ENCODE peak calls at places on chromosomes 1 and 21, in eight cellular contexts. One of them, this sample, is unnamed.

GRCh38 chr1:235998812-235999211 is 66.1 kb downstream of the NID1 start:
- DNase-seq in AG04450: no peak
- DNase-seq in dorsolateral prefrontal cortex: no peak
- DNase-seq in heart left ventricle: no peak
- DNase-seq in stomach: no peak
- DNase-seq in upper lobe of right lung: no peak
- DNase-seq in thoracic aorta: no peak
- DNase-seq in adrenal gland: no peak
- DNase-seq in this sample: peak

GRCh38 chr21:25689226-25689625 is 45.5 kb downstream of the ATP5PF start:
- DNase-seq in heart left ventricle: no peak
- DNase-seq in AG04450: no peak
- DNase-seq in stomach: no peak
- DNase-seq in thoracic aorta: no peak
- DNase-seq in dorsolateral prefrontal cortex: no peak
- DNase-seq in adrenal gland: no peak
- DNase-seq in upper lobe of right lung: no peak
- DNase-seq in this sample: no peak

GRCh38 chr1:55443175-55443933 is 228.2 kb upstream of the USP24 start:
- DNase-seq in adrenal gland: peak
- DNase-seq in thoracic aorta: peak
- DNase-seq in stomach: peak
- DNase-seq in AG04450: peak
- DNase-seq in heart left ventricle: peak
- DNase-seq in dorsolateral prefrontal cortex: peak
- DNase-seq in upper lobe of right lung: peak
- DNase-seq in this sample: no peak

GRCh38 chr1:1788646-1789431 is 10.6 kb upstream of the NADK start:
- DNase-seq in dorsolateral prefrontal cortex: no peak
- DNase-seq in AG04450: no peak
- DNase-seq in heart left ventricle: no peak
- DNase-seq in adrenal gland: peak
- DNase-seq in upper lobe of right lung: no peak
- DNase-seq in stomach: peak
- DNase-seq in thoracic aorta: no peak
- DNase-seq in this sample: no peak

GRCh38 chr1:6121021-6121421 is 59.1 kb downstream of the CHD5 start:
- DNase-seq in upper lobe of right lung: peak
- DNase-seq in adrenal gland: no peak
- DNase-seq in stomach: no peak
- DNase-seq in thoracic aorta: no peak
- DNase-seq in dorsolateral prefrontal cortex: no peak
- DNase-seq in AG04450: no peak
- DNase-seq in heart left ventricle: peak
- DNase-seq in this sample: no peak

GRCh38 chr1:54334996-54335395 is 71.2 kb downstream of the SSBP3 start:
- DNase-seq in stomach: no peak
- DNase-seq in AG04450: peak
- DNase-seq in thoracic aorta: no peak
- DNase-seq in adrenal gland: no peak
- DNase-seq in upper lobe of right lung: no peak
- DNase-seq in heart left ventricle: no peak
- DNase-seq in dorsolateral prefrontal cortex: no peak
- DNase-seq in this sample: no peak

GRCh38 chr1:54995013-54995760 is 3.5 kb upstream of the BSND start:
- DNase-seq in dorsolateral prefrontal cortex: no peak
- DNase-seq in thoracic aorta: no peak
- DNase-seq in AG04450: no peak
- DNase-seq in upper lobe of right lung: no peak
- DNase-seq in heart left ventricle: no peak
- DNase-seq in adrenal gland: no peak
- DNase-seq in stomach: no peak
- DNase-seq in this sample: no peak

GRCh38 chr1:245871881-245872280 is 635.2 kb downstream of the SMYD3 start:
- DNase-seq in thoracic aorta: no peak
- DNase-seq in stomach: no peak
- DNase-seq in AG04450: peak
- DNase-seq in adrenal gland: no peak
- DNase-seq in heart left ventricle: no peak
- DNase-seq in upper lobe of right lung: no peak
- DNase-seq in dorsolateral prefrontal cortex: no peak
- DNase-seq in this sample: no peak

GRCh38 chr1:212196355-212196754 is 88.9 kb upstream of the PPP2R5A start:
- DNase-seq in heart left ventricle: no peak
- DNase-seq in stomach: no peak
- DNase-seq in adrenal gland: no peak
- DNase-seq in thoracic aorta: no peak
- DNase-seq in AG04450: no peak
- DNase-seq in dorsolateral prefrontal cortex: no peak
- DNase-seq in upper lobe of right lung: no peak
- DNase-seq in this sample: no peak

GRCh38 chr1:201206152-201206551 is 15.5 kb downstream of the IGFN1 start:
- DNase-seq in stomach: no peak
- DNase-seq in dorsolateral prefrontal cortex: no peak
- DNase-seq in thoracic aorta: no peak
- DNase-seq in adrenal gland: no peak
- DNase-seq in heart left ventricle: no peak
- DNase-seq in upper lobe of right lung: no peak
- DNase-seq in AG04450: no peak
- DNase-seq in this sample: no peak

GRCh38 chr1:241839369-241839990 is 8.5 kb upstream of the EXO1 start:
- DNase-seq in stomach: no peak
- DNase-seq in dorsolateral prefrontal cortex: no peak
- DNase-seq in AG04450: no peak
- DNase-seq in thoracic aorta: no peak
- DNase-seq in adrenal gland: no peak
- DNase-seq in upper lobe of right lung: no peak
- DNase-seq in heart left ventricle: no peak
- DNase-seq in this sample: no peak

GRCh38 chr1:53968125-53968513 is 22.0 kb downstream of the LRRC42 start:
- DNase-seq in thoracic aorta: no peak
- DNase-seq in dorsolateral prefrontal cortex: no peak
- DNase-seq in stomach: no peak
- DNase-seq in heart left ventricle: no peak
- DNase-seq in upper lobe of right lung: no peak
- DNase-seq in AG04450: no peak
- DNase-seq in adrenal gland: no peak
- DNase-seq in this sample: no peak

GRCh38 chr1:208192989-208193388 is 51.2 kb downstream of the PLXNA2 start:
- DNase-seq in upper lobe of right lung: no peak
- DNase-seq in thoracic aorta: no peak
- DNase-seq in AG04450: no peak
- DNase-seq in adrenal gland: no peak
- DNase-seq in stomach: no peak
- DNase-seq in dorsolateral prefrontal cortex: no peak
- DNase-seq in heart left ventricle: no peak
- DNase-seq in this sample: no peak

GRCh38 chr1:6858586-6858985 is 73.3 kb downstream of the CAMTA1 start:
- DNase-seq in thoracic aorta: no peak
- DNase-seq in upper lobe of right lung: no peak
- DNase-seq in heart left ventricle: no peak
- DNase-seq in adrenal gland: no peak
- DNase-seq in AG04450: no peak
- DNase-seq in stomach: no peak
- DNase-seq in dorsolateral prefrontal cortex: no peak
- DNase-seq in this sample: no peak

GRCh38 chr1:154534263-154534844 is 24.1 kb downstream of the UBE2Q1 start:
- DNase-seq in adrenal gland: no peak
- DNase-seq in thoracic aorta: no peak
- DNase-seq in AG04450: no peak
- DNase-seq in upper lobe of right lung: no peak
- DNase-seq in stomach: peak
- DNase-seq in heart left ventricle: no peak
- DNase-seq in dorsolateral prefrontal cortex: no peak
- DNase-seq in this sample: peak

GRCh38 chr21:14609274-14609673 is 63.2 kb upstream of the SAMSN1 start:
- DNase-seq in AG04450: no peak
- DNase-seq in adrenal gland: no peak
- DNase-seq in dorsolateral prefrontal cortex: no peak
- DNase-seq in upper lobe of right lung: no peak
- DNase-seq in heart left ventricle: no peak
- DNase-seq in stomach: no peak
- DNase-seq in thoracic aorta: no peak
- DNase-seq in this sample: no peak

GRCh38 chr1:222310830-222311229 is 237.1 kb downstream of the HHIPL2 start:
- DNase-seq in upper lobe of right lung: no peak
- DNase-seq in AG04450: no peak
- DNase-seq in dorsolateral prefrontal cortex: peak
- DNase-seq in heart left ventricle: peak
- DNase-seq in thoracic aorta: no peak
- DNase-seq in adrenal gland: peak
- DNase-seq in stomach: no peak
- DNase-seq in this sample: no peak

GRCh38 chr1:69755647-69756046 is 187.9 kb downstream of the LRRC7 start:
- DNase-seq in upper lobe of right lung: no peak
- DNase-seq in stomach: no peak
- DNase-seq in thoracic aorta: no peak
- DNase-seq in AG04450: no peak
- DNase-seq in dorsolateral prefrontal cortex: no peak
- DNase-seq in adrenal gland: no peak
- DNase-seq in heart left ventricle: no peak
- DNase-seq in this sample: no peak

GRCh38 chr1:218524986-218525385 is 179.8 kb downstream of the TGFB2 start:
- DNase-seq in stomach: no peak
- DNase-seq in AG04450: no peak
- DNase-seq in upper lobe of right lung: no peak
- DNase-seq in heart left ventricle: no peak
- DNase-seq in adrenal gland: no peak
- DNase-seq in dorsolateral prefrontal cortex: no peak
- DNase-seq in thoracic aorta: no peak
- DNase-seq in this sample: no peak

GRCh38 chr1:190001187-190001586 is 476.5 kb downstream of the BRINP3 start:
- DNase-seq in adrenal gland: no peak
- DNase-seq in thoracic aorta: no peak
- DNase-seq in upper lobe of right lung: no peak
- DNase-seq in heart left ventricle: no peak
- DNase-seq in stomach: no peak
- DNase-seq in AG04450: no peak
- DNase-seq in dorsolateral prefrontal cortex: no peak
- DNase-seq in this sample: no peak

GRCh38 chr1:209248649-209249279 is 334.8 kb upstream of the CAMK1G start:
- DNase-seq in heart left ventricle: no peak
- DNase-seq in adrenal gland: peak
- DNase-seq in dorsolateral prefrontal cortex: no peak
- DNase-seq in AG04450: peak
- DNase-seq in upper lobe of right lung: no peak
- DNase-seq in stomach: peak
- DNase-seq in thoracic aorta: no peak
- DNase-seq in this sample: peak

DNA sequence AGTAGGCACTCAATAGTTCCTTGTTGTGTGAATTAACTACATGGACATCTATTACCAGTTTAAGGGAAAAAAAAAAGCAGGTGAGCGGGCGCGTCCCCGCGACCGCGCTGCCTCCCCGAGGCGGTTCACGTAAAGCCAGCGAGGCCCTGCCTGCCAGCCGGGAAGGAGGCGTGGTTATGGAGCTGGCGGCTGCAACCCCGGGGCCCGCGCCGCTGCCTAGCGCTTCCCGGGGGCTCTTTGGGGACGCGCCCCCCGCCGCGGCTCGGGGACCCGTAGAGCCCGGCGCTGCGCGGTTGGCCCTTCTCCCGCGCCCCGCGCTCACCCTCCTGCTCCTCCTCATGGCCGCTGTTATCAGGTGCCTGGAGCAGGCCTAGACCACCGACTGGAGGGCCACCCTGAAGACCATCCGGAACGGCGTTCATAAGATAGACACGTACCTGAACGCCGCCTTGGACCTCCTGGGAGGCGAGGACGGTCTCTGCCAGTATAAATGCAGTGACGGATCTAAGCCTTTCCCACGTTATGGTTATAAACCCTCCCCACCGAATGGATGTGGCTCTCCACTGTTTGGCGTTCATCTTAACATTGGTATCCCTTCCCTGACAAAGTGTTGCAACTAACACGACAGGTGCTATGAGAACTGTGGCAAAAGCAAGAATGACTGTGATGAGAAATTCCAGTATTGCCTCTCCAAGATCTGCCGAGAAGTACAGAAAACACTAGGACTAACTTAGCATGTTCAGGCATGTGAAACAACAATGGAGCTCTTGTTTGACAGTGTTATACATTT is 2.6 kb upstream of the CC2D1B start:
- DNase-seq in AG04450: no peak
- DNase-seq in heart left ventricle: peak
- DNase-seq in upper lobe of right lung: peak
- DNase-seq in dorsolateral prefrontal cortex: peak
- DNase-seq in thoracic aorta: no peak
- DNase-seq in stomach: peak
- DNase-seq in adrenal gland: peak
- DNase-seq in this sample: peak
- TF ChIP-seq CTCF in AG04450: peak
- TF ChIP-seq CTCF in heart left ventricle: peak
- TF ChIP-seq CTCF in upper lobe of right lung: no peak
- TF ChIP-seq CTCF in dorsolateral prefrontal cortex: no peak
- TF ChIP-seq CTCF in thoracic aorta: no peak
- TF ChIP-seq CTCF in stomach: no peak
- TF ChIP-seq CTCF in adrenal gland: no peak
- TF ChIP-seq CTCF in this sample: no peak

GRCh38 chr1:109806733-109807397 is 43.1 kb upstream of the EPS8L3 start:
- DNase-seq in dorsolateral prefrontal cortex: no peak
- DNase-seq in adrenal gland: peak
- DNase-seq in upper lobe of right lung: peak
- DNase-seq in heart left ventricle: no peak
- DNase-seq in stomach: peak
- DNase-seq in AG04450: no peak
- DNase-seq in thoracic aorta: no peak
- DNase-seq in this sample: no peak
- TF ChIP-seq CTCF in dorsolateral prefrontal cortex: no peak
- TF ChIP-seq CTCF in adrenal gland: no peak
- TF ChIP-seq CTCF in upper lobe of right lung: no peak
- TF ChIP-seq CTCF in heart left ventricle: no peak
- TF ChIP-seq CTCF in stomach: no peak
- TF ChIP-seq CTCF in AG04450: peak
- TF ChIP-seq CTCF in thoracic aorta: no peak
- TF ChIP-seq CTCF in this sample: no peak

GRCh38 chr21:27213328-27213727 is 246.4 kb upstream of the ADAMTS5 start:
- DNase-seq in upper lobe of right lung: no peak
- DNase-seq in AG04450: no peak
- DNase-seq in thoracic aorta: no peak
- DNase-seq in heart left ventricle: no peak
- DNase-seq in adrenal gland: no peak
- DNase-seq in dorsolateral prefrontal cortex: no peak
- DNase-seq in stomach: no peak
- DNase-seq in this sample: no peak
- TF ChIP-seq CTCF in upper lobe of right lung: no peak
- TF ChIP-seq CTCF in AG04450: peak
- TF ChIP-seq CTCF in thoracic aorta: no peak
- TF ChIP-seq CTCF in heart left ventricle: peak
- TF ChIP-seq CTCF in adrenal gland: no peak
- TF ChIP-seq CTCF in dorsolateral prefrontal cortex: no peak
- TF ChIP-seq CTCF in stomach: no peak
- TF ChIP-seq CTCF in this sample: no peak

DNA sequence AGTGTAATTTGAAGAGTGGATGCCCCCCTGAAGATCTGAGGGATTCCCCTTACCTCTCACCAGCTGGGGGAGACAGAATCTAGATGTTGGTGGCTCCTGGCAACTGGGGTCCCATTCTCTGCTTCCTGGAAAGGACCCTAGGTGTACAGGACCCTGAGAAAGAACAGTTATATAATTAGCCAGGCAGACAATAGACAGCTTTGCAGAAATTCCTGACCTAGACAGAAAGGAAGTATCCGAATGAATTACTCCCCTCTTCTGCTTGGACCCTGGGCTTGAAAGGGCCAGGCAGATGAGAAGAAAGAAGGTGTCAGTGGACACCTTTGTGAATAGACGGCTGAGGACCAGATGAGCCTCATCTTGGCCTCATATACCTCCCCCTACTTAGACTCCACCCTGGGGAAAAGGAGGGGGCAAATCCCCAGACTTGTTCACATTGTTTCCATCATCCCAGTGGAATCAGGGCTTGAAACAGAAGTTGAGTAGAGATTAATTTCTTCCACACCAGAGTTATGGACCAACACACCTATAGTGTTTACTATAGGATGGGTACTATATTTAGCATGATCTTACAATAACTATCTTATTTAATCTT is 1.8 kb upstream of the IQGAP3 start:
- DNase-seq in stomach: no peak
- DNase-seq in upper lobe of right lung: no peak
- DNase-seq in dorsolateral prefrontal cortex: no peak
- DNase-seq in AG04450: no peak
- DNase-seq in thoracic aorta: no peak
- DNase-seq in adrenal gland: no peak
- DNase-seq in heart left ventricle: no peak
- DNase-seq in this sample: no peak
- TF ChIP-seq CTCF in stomach: no peak
- TF ChIP-seq CTCF in upper lobe of right lung: no peak
- TF ChIP-seq CTCF in dorsolateral prefrontal cortex: no peak
- TF ChIP-seq CTCF in AG04450: no peak
- TF ChIP-seq CTCF in thoracic aorta: no peak
- TF ChIP-seq CTCF in adrenal gland: no peak
- TF ChIP-seq CTCF in heart left ventricle: no peak
- TF ChIP-seq CTCF in this sample: no peak

This sample was measured in GM13976.